ENCODE peak calls at places on chromosomes 12 and 14, in nine cellular contexts. I, G, C, X, P, T, Q, V and J are unnamed samples.

GRCh38 chr14:80108430-80108829 is 102.9 kb downstream of the DIO2 start:
- DNase-seq in I (no peak), G (no peak), C (no peak), X (no peak), P (no peak), T (no peak), Q (no peak), V (no peak), J (no peak)

GRCh38 chr14:61416587-61416986 is 95.2 kb downstream of the PRKCH start:
- DNase-seq in I (no peak), G (no peak), C (no peak), X (no peak), P (no peak), T (no peak), Q (no peak), V (no peak), J (no peak)

GRCh38 chr12:496736-497135 is 37.0 kb downstream of the B4GALNT3 start:
- DNase-seq in I (no peak), G (no peak), C (no peak), X (no peak), P (no peak), T (no peak), Q (no peak), V (no peak), J (no peak)

GRCh38 chr12:96424601-96425000 is 24.4 kb upstream of the CDK17 start:
- DNase-seq in I (no peak), G (no peak), C (no peak), X (no peak), P (no peak), T (no peak), Q (no peak), V (no peak), J (no peak)

GRCh38 chr14:79638647-79639266 is 572.5 kb downstream of the DIO2 start:
- DNase-seq in I (no peak), G (no peak), C (no peak), X (no peak), P (no peak), T (no peak), Q (no peak), V (no peak), J (no peak)

GRCh38 chr12:47236109-47236714 is 156.5 kb upstream of the AMIGO2 start:
- DNase-seq in I (peak; percentile 90), G (no peak), C (no peak), X (no peak), P (no peak), T (peak; percentile 85), Q (no peak), V (no peak), J (no peak)

GRCh38 chr12:98724384-98725155 is 79.5 kb downstream of the APAF1 start:
- DNase-seq in I (peak; percentile 29), G (no peak), C (no peak), X (no peak), P (no peak), T (no peak), Q (no peak), V (no peak), J (no peak)

GRCh38 chr14:65101631-65102440 is 481 bp downstream of the MAX start:
- DNase-seq in I (no peak), G (peak; percentile 6), C (peak; percentile 34), X (no peak), P (peak; percentile 32), T (no peak), Q (peak; percentile 76), V (no peak), J (peak; percentile 69)

GRCh38 chr12:68792952-68793351 is 15.0 kb upstream of the MDM2 start:
- DNase-seq in I (peak; percentile 47), G (peak; percentile 57), C (peak; percentile 18), X (no peak), P (no peak), T (no peak), Q (peak; percentile 77), V (no peak), J (no peak)

GRCh38 chr14:38400751-38401150 is 144.9 kb upstream of the CLEC14A start:
- DNase-seq in I (no peak), G (no peak), C (no peak), X (no peak), P (no peak), T (no peak), Q (no peak), V (no peak), J (no peak)

GRCh38 chr12:88897723-88898122 is 317.5 kb upstream of the KITLG start:
- DNase-seq in I (peak; percentile 5), G (peak; percentile 14), C (no peak), X (no peak), P (no peak), T (peak; percentile 5), Q (no peak), V (no peak), J (no peak)

GRCh38 chr12:45122776-45123380 is 72.0 kb upstream of the DBX2 start:
- DNase-seq in I (peak; percentile 66), G (peak; percentile 84), C (no peak), X (peak; percentile 17), P (no peak), T (peak; percentile 21), Q (peak; percentile 55), V (no peak), J (no peak)

GRCh38 chr12:100716658-100716948 is 78.0 kb upstream of the ANO4 start:
- DNase-seq in I (no peak), G (no peak), C (no peak), X (no peak), P (no peak), T (no peak), Q (peak; percentile 68), V (no peak), J (no peak)

GRCh38 chr12:13135336-13136178 is 32.1 kb upstream of the GSG1 start:
- DNase-seq in I (peak; percentile 98), G (no peak), C (no peak), X (no peak), P (peak; percentile 55), T (peak; percentile 96), Q (peak; percentile 23), V (peak; percentile 66), J (no peak)

GRCh38 chr12:91074068-91074819 is 16.4 kb upstream of the KERA start:
- DNase-seq in I (no peak), G (no peak), C (no peak), X (no peak), P (no peak), T (no peak), Q (no peak), V (no peak), J (no peak)

GRCh38 chr12:84079621-84080020 is 833.0 kb downstream of the SLC6A15 start:
- DNase-seq in I (no peak), G (no peak), C (no peak), X (no peak), P (no peak), T (no peak), Q (no peak), V (no peak), J (no peak)

GRCh38 chr12:50219544-50219943 is 52.4 kb upstream of the CERS5 start:
- DNase-seq in I (no peak), G (no peak), C (no peak), X (no peak), P (no peak), T (no peak), Q (no peak), V (no peak), J (no peak)

GRCh38 chr12:50220357-50221061 is 53.3 kb upstream of the CERS5 start:
- DNase-seq in I (peak; percentile 82), G (peak; percentile 40), C (no peak), X (no peak), P (no peak), T (peak; percentile 46), Q (no peak), V (no peak), J (no peak)

GRCh38 chr12:50224026-50224692 is 57.0 kb upstream of the CERS5 start:
- DNase-seq in I (no peak), G (peak; percentile 30), C (peak; percentile 27), X (peak; percentile 77), P (no peak), T (peak; percentile 75), Q (peak; percentile 51), V (no peak), J (no peak)

GRCh38 chr12:50221228-50222008 is 54.2 kb upstream of the CERS5 start:
- DNase-seq in I (peak; percentile 96), G (peak; percentile 94), C (no peak), X (no peak), P (no peak), T (peak; percentile 10), Q (peak; percentile 46), V (no peak), J (no peak)

GRCh38 chr12:50222275-50222783 is 55.2 kb upstream of the CERS5 start:
- DNase-seq in I (peak; percentile 91), G (peak; percentile 93), C (peak; percentile 52), X (peak; percentile 87), P (peak; percentile 75), T (peak; percentile 73), Q (peak; percentile 77), V (peak; percentile 35), J (no peak)
- H3K4me3 ChIP-seq in I (peak overlapping the region; percentile 100), G (peak overlapping the region; percentile 58), C (peak overlapping the region; percentile 31), X (peak overlapping the region; percentile 66), P (peak overlapping the region; percentile 43), T (peak overlapping the region; percentile 68), Q (peak overlapping the region; percentile 57), V (peak overlapping the region; percentile 61), J (peak overlapping the region; percentile 22)

GRCh38 chr12:58026892-58027891 is 85.8 kb downstream of the ATP23 start:
- DNase-seq in I (no peak), G (no peak), C (no peak), X (no peak), P (no peak), T (peak; percentile 51), Q (no peak), V (no peak), J (no peak)
- H3K4me3 ChIP-seq in I (no peak overlapping the region), G (no peak overlapping the region), C (no peak overlapping the region), X (no peak overlapping the region), P (no peak overlapping the region), T (no peak overlapping the region), Q (no peak overlapping the region), V (no peak overlapping the region), J (no peak overlapping the region)

GRCh38 chr14:98941481-98941880 is 330.5 kb downstream of the BCL11B start:
- DNase-seq in I (no peak), G (no peak), C (no peak), X (no peak), P (no peak), T (no peak), Q (no peak), V (no peak), J (no peak)
- H3K4me3 ChIP-seq in I (no peak overlapping the region), G (no peak overlapping the region), C (no peak overlapping the region), X (no peak overlapping the region), P (no peak overlapping the region), T (no peak overlapping the region), Q (no peak overlapping the region), V (no peak overlapping the region), J (no peak overlapping the region)

GRCh38 chr14:92322516-92322915 is 449 bp upstream of the SLC24A4 start:
- DNase-seq in I (no peak), G (no peak), C (no peak), X (no peak), P (no peak), T (no peak), Q (peak; percentile 70), V (no peak), J (no peak)
- H3K4me3 ChIP-seq in I (no peak overlapping the region), G (no peak overlapping the region), C (peak overlapping the region; percentile 21), X (no peak overlapping the region), P (no peak overlapping the region), T (no peak overlapping the region), Q (peak overlapping the region; percentile 41), V (peak overlapping the region; percentile 58), J (no peak overlapping the region)